ENCODE peak calls at places on chromosomes 16 and 17, in eight cellular contexts. One of them, this sample, is unnamed.

GRCh38 chr17:79844869-79845600 is 5.8 kb upstream of the CBX4 start:
- DNase-seq in ecto neural progenitor cell: peak; percentile 92
- DNase-seq in HEK293T: peak; percentile 86
- DNase-seq in HFFc6: no peak
- DNase-seq in HAP-1: peak; percentile 78
- DNase-seq in GM04503: no peak
- DNase-seq in progenitor cell of endocrine pancreas: peak; percentile 59
- DNase-seq in GDM1: no peak
- DNase-seq in this sample: peak; percentile 54

GRCh38 chr17:13728751-13729150 is 127.0 kb upstream of the HS3ST3A1 start:
- DNase-seq in ecto neural progenitor cell: no peak
- DNase-seq in HEK293T: no peak
- DNase-seq in HFFc6: peak; percentile 56
- DNase-seq in HAP-1: no peak
- DNase-seq in GM04503: no peak
- DNase-seq in progenitor cell of endocrine pancreas: no peak
- DNase-seq in GDM1: no peak
- DNase-seq in this sample: no peak

GRCh38 chr17:32777436-32777835 is 99.5 kb downstream of the MYO1D start:
- DNase-seq in ecto neural progenitor cell: no peak
- DNase-seq in HEK293T: no peak
- DNase-seq in HFFc6: peak; percentile 66
- DNase-seq in HAP-1: no peak
- DNase-seq in GM04503: no peak
- DNase-seq in progenitor cell of endocrine pancreas: no peak
- DNase-seq in GDM1: no peak
- DNase-seq in this sample: no peak

GRCh38 chr17:43958953-43959352 is 5.2 kb upstream of the PYY start:
- DNase-seq in ecto neural progenitor cell: no peak
- DNase-seq in HEK293T: no peak
- DNase-seq in HFFc6: peak; percentile 32
- DNase-seq in HAP-1: no peak
- DNase-seq in GM04503: peak; percentile 17
- DNase-seq in progenitor cell of endocrine pancreas: no peak
- DNase-seq in GDM1: no peak
- DNase-seq in this sample: no peak

GRCh38 chr16:67966549-67967182 is 1.8 kb downstream of the SLC12A4 start:
- DNase-seq in ecto neural progenitor cell: no peak
- DNase-seq in HEK293T: no peak
- DNase-seq in HFFc6: peak; percentile 65
- DNase-seq in HAP-1: peak; percentile 63
- DNase-seq in GM04503: peak; percentile 57
- DNase-seq in progenitor cell of endocrine pancreas: no peak
- DNase-seq in GDM1: no peak
- DNase-seq in this sample: no peak

GRCh38 chr16:53636978-53637377 is 66.7 kb downstream of the RPGRIP1L start:
- DNase-seq in ecto neural progenitor cell: no peak
- DNase-seq in HEK293T: no peak
- DNase-seq in HFFc6: no peak
- DNase-seq in HAP-1: no peak
- DNase-seq in GM04503: no peak
- DNase-seq in progenitor cell of endocrine pancreas: no peak
- DNase-seq in GDM1: no peak
- DNase-seq in this sample: no peak

GRCh38 chr17:4724655-4725054 is 6.6 kb upstream of the MED11 start:
- DNase-seq in ecto neural progenitor cell: no peak
- DNase-seq in HEK293T: no peak
- DNase-seq in HFFc6: no peak
- DNase-seq in HAP-1: no peak
- DNase-seq in GM04503: no peak
- DNase-seq in progenitor cell of endocrine pancreas: no peak
- DNase-seq in GDM1: no peak
- DNase-seq in this sample: no peak

GRCh38 chr16:89973235-89973634 is 24.7 kb downstream of the DEF8 start:
- DNase-seq in ecto neural progenitor cell: no peak
- DNase-seq in HEK293T: no peak
- DNase-seq in HFFc6: no peak
- DNase-seq in HAP-1: no peak
- DNase-seq in GM04503: no peak
- DNase-seq in progenitor cell of endocrine pancreas: no peak
- DNase-seq in GDM1: no peak
- DNase-seq in this sample: no peak

GRCh38 chr17:42187833-42188232 is 2.6 kb upstream of the HCRT start:
- DNase-seq in ecto neural progenitor cell: peak; percentile 37
- DNase-seq in HEK293T: no peak
- DNase-seq in HFFc6: no peak
- DNase-seq in HAP-1: no peak
- DNase-seq in GM04503: no peak
- DNase-seq in progenitor cell of endocrine pancreas: no peak
- DNase-seq in GDM1: no peak
- DNase-seq in this sample: no peak

GRCh38 chr16:55302635-55303034 is 21.4 kb upstream of the IRX6 start:
- DNase-seq in ecto neural progenitor cell: no peak
- DNase-seq in HEK293T: peak; percentile 10
- DNase-seq in HFFc6: no peak
- DNase-seq in HAP-1: no peak
- DNase-seq in GM04503: no peak
- DNase-seq in progenitor cell of endocrine pancreas: no peak
- DNase-seq in GDM1: no peak
- DNase-seq in this sample: no peak

GRCh38 chr16:19844945-19845641 is 39.6 kb downstream of the GPRC5B start:
- DNase-seq in ecto neural progenitor cell: no peak
- DNase-seq in HEK293T: no peak
- DNase-seq in HFFc6: peak; percentile 78
- DNase-seq in HAP-1: no peak
- DNase-seq in GM04503: peak; percentile 77
- DNase-seq in progenitor cell of endocrine pancreas: no peak
- DNase-seq in GDM1: no peak
- DNase-seq in this sample: no peak

GRCh38 chr16:56851671-56852400 is 13.2 kb upstream of the SLC12A3 start:
- DNase-seq in ecto neural progenitor cell: no peak
- DNase-seq in HEK293T: no peak
- DNase-seq in HFFc6: no peak
- DNase-seq in HAP-1: peak; percentile 26
- DNase-seq in GM04503: no peak
- DNase-seq in progenitor cell of endocrine pancreas: no peak
- DNase-seq in GDM1: peak; percentile 33
- DNase-seq in this sample: no peak

GRCh38 chr17:49922095-49922494 is 46.9 kb upstream of the DLX4 start:
- DNase-seq in ecto neural progenitor cell: no peak
- DNase-seq in HEK293T: no peak
- DNase-seq in HFFc6: no peak
- DNase-seq in HAP-1: no peak
- DNase-seq in GM04503: no peak
- DNase-seq in progenitor cell of endocrine pancreas: no peak
- DNase-seq in GDM1: no peak
- DNase-seq in this sample: no peak

GRCh38 chr17:8366231-8366630 is 10.3 kb downstream of the KRABD2 start:
- DNase-seq in ecto neural progenitor cell: no peak
- DNase-seq in HEK293T: no peak
- DNase-seq in HFFc6: peak; percentile 75
- DNase-seq in HAP-1: no peak
- DNase-seq in GM04503: no peak
- DNase-seq in progenitor cell of endocrine pancreas: no peak
- DNase-seq in GDM1: no peak
- DNase-seq in this sample: no peak